ENCODE peak calls at places on chromosomes 4 and X, in eight cellular contexts. J, P, I, M, Z, N, C and H are unnamed samples.

GRCh38 chr4:184370711-184371389 is 103.5 kb downstream of the IRF2 start:
- DNase-seq in J (no peak), P (no peak), I (no peak), M (peak), Z (peak), N (no peak), C (no peak), H (no peak)

GRCh38 chr4:80073362-80074008 is 456 bp upstream of the ANTXR2 start:
- DNase-seq in J (no peak), P (no peak), I (no peak), M (no peak), Z (no peak), N (no peak), C (no peak), H (no peak)

GRCh38 chr4:26731342-26731741 is 129.3 kb upstream of the STIM2 start:
- DNase-seq in J (no peak), P (no peak), I (no peak), M (no peak), Z (no peak), N (no peak), C (no peak), H (no peak)

GRCh38 chr4:7327341-7327885 is 107.3 kb downstream of the PSAPL1 start:
- DNase-seq in J (no peak), P (no peak), I (no peak), M (peak), Z (no peak), N (no peak), C (no peak), H (no peak)

GRCh38 chr4:137530176-137530575 is 2.1 kb downstream of the PCDH18 start:
- DNase-seq in J (no peak), P (no peak), I (no peak), M (peak), Z (peak), N (no peak), C (peak), H (no peak)

GRCh38 chr4:53378171-53378482 is 686 bp downstream of the FIP1L1 start:
- DNase-seq in J (no peak), P (no peak), I (no peak), M (no peak), Z (no peak), N (no peak), C (no peak), H (no peak)

GRCh38 chr4:119665718-119666117 is 37.1 kb upstream of the PDE5A start:
- DNase-seq in J (no peak), P (no peak), I (no peak), M (no peak), Z (no peak), N (no peak), C (no peak), H (no peak)

GRCh38 chr4:10535900-10536299 is 78.7 kb upstream of the ZNF518B start:
- DNase-seq in J (peak), P (no peak), I (no peak), M (no peak), Z (no peak), N (no peak), C (no peak), H (no peak)

GRCh38 chrX:140733766-140734342 is 24.3 kb downstream of the LINC00632 start:
- DNase-seq in J (peak), P (no peak), I (no peak), M (peak), Z (peak), N (no peak), C (peak), H (no peak)

GRCh38 chr4:56799824-56800756 is 21.4 kb downstream of the SPINK2 start:
- DNase-seq in J (peak), P (peak), I (peak), M (peak), Z (peak), N (peak), C (peak), H (peak)

GRCh38 chr4:77599378-77599777 is 6.2 kb upstream of the CXCL13 start:
- DNase-seq in J (peak), P (no peak), I (no peak), M (peak), Z (peak), N (no peak), C (peak), H (no peak)

GRCh38 chr4:182885022-182885737 is 32.0 kb downstream of the DCTD start:
- DNase-seq in J (no peak), P (no peak), I (no peak), M (no peak), Z (no peak), N (no peak), C (no peak), H (no peak)

GRCh38 chr4:169183581-169183980 is 87.2 kb downstream of the SH3RF1 start:
- DNase-seq in J (no peak), P (no peak), I (no peak), M (no peak), Z (no peak), N (no peak), C (no peak), H (no peak)

GRCh38 chr4:26807330-26807729 is 53.3 kb upstream of the STIM2 start:
- DNase-seq in J (no peak), P (no peak), I (no peak), M (no peak), Z (no peak), N (no peak), C (no peak), H (no peak)

GRCh38 chrX:133337250-133337649 is 78.0 kb downstream of the GPC4 start:
- DNase-seq in J (no peak), P (no peak), I (no peak), M (peak), Z (no peak), N (no peak), C (no peak), H (no peak)

GRCh38 chr4:26346203-26346620 is 25.4 kb downstream of the RBPJ start:
- DNase-seq in J (peak), P (no peak), I (no peak), M (peak), Z (peak), N (no peak), C (no peak), H (no peak)

GRCh38 chr4:98780111-98780549 is 121.7 kb upstream of the TSPAN5 start:
- DNase-seq in J (no peak), P (no peak), I (no peak), M (peak), Z (no peak), N (no peak), C (no peak), H (no peak)

GRCh38 chrX:49071877-49072711 is 1.7 kb downstream of the PRAF2 start:
- DNase-seq in J (no peak), P (no peak), I (peak), M (peak), Z (peak), N (no peak), C (peak), H (no peak)

GRCh38 chr4:26206981-26207380 is 113.8 kb upstream of the RBPJ start:
- DNase-seq in J (peak), P (no peak), I (no peak), M (no peak), Z (no peak), N (no peak), C (no peak), H (no peak)

GRCh38 chrX:68659385-68659784 is 11.9 kb downstream of the STARD8 start:
- DNase-seq in J (no peak), P (no peak), I (no peak), M (no peak), Z (no peak), N (no peak), C (peak), H (no peak)

GRCh38 chrX:147364896-147365295 is 546.8 kb upstream of the FMR1 start:
- DNase-seq in J (no peak), P (no peak), I (no peak), M (no peak), Z (no peak), N (no peak), C (no peak), H (no peak)

GRCh38 chrX:69145714-69146113 is 19.5 kb downstream of the PJA1 start:
- DNase-seq in J (no peak), P (no peak), I (no peak), M (no peak), Z (no peak), N (no peak), C (no peak), H (no peak)

GRCh38 chr4:180805101-180805500 is 1438.1 kb upstream of the TENM3 start:
- DNase-seq in J (no peak), P (no peak), I (no peak), M (no peak), Z (no peak), N (no peak), C (no peak), H (no peak)

GRCh38 chr4:107317596-107317995 is 281.5 kb upstream of the DKK2 start:
- DNase-seq in J (no peak), P (no peak), I (no peak), M (peak), Z (peak), N (no peak), C (peak), H (no peak)

GRCh38 chr4:13611283-13611842 is 16.2 kb downstream of the BOD1L1 start:
- DNase-seq in J (no peak), P (no peak), I (no peak), M (peak), Z (peak), N (no peak), C (no peak), H (no peak)

GRCh38 chr4:76616526-76616925 is 181.5 kb downstream of the SHROOM3 start:
- DNase-seq in J (no peak), P (no peak), I (no peak), M (no peak), Z (peak), N (no peak), C (no peak), H (no peak)

GRCh38 chr4:133865606-133866327 is 335.8 kb downstream of the PABPC4L start:
- DNase-seq in J (no peak), P (no peak), I (no peak), M (peak), Z (peak), N (no peak), C (peak), H (no peak)